ENCODE peak calls at places on chromosomes 16 and 17, in five cellular contexts. V is BJ, S is Caco-2, D is thoracic aorta, Q is fibroblast of mammary gland. I is an unnamed sample.

GRCh38 chr17:57085448-57086068 is 512 bp downstream of the AKAP1 start:
- DNase-seq in V (no peak), D (no peak), S (peak), Q (peak), I (peak)

GRCh38 chr17:2847601-2848255 is 51.5 kb downstream of the RAP1GAP2 start:
- DNase-seq in S (no peak), Q (no peak), D (no peak), V (no peak), I (no peak)

GRCh38 chr17:12688382-12688781 is 22.7 kb downstream of the MYOCD start:
- DNase-seq in Q (no peak), D (no peak), S (no peak), V (no peak), I (no peak)

GRCh38 chr17:3866269-3866668 is 20.2 kb upstream of the NCBP3 start:
- DNase-seq in D (no peak), V (no peak), Q (no peak), S (no peak), I (no peak)

GRCh38 chr17:58364270-58364942 is 12.4 kb upstream of the SUPT4H1 start:
- DNase-seq in D (no peak), Q (no peak), V (no peak), S (peak), I (no peak)

GRCh38 chr17:50959341-50959740 is 93.2 kb upstream of the TOB1 start:
- DNase-seq in D (no peak), Q (no peak), V (no peak), S (peak), I (no peak)

GRCh38 chr16:19555938-19556778 is 655 bp downstream of the VPS35L start:
- DNase-seq in S (no peak), Q (peak), V (no peak), D (no peak), I (peak)

GRCh38 chr17:56203430-56203829 is 50.2 kb downstream of the ANKFN1 start:
- DNase-seq in Q (peak), D (no peak), S (no peak), V (no peak), I (no peak)

GRCh38 chr16:72291121-72291520 is 119.2 kb upstream of the PMFBP1 start:
- DNase-seq in V (no peak), D (no peak), Q (peak), S (no peak), I (no peak)

GRCh38 chr17:43722921-43723665 is 35.5 kb downstream of the SOST start:
- DNase-seq in V (no peak), S (no peak), Q (no peak), D (no peak), I (no peak)

GRCh38 chr17:59365383-59365981 is 34.0 kb downstream of the YPEL2 start:
- DNase-seq in V (no peak), S (peak), Q (no peak), D (no peak), I (peak)

GRCh38 chr17:17419621-17420020 is 57.2 kb upstream of the MED9 start:
- DNase-seq in D (no peak), V (no peak), Q (no peak), S (no peak), I (no peak)

GRCh38 chr17:66353937-66354401 is 51.6 kb downstream of the PRKCA start:
- DNase-seq in D (no peak), S (no peak), Q (peak), V (peak), I (peak)

GRCh38 chr17:61480414-61480807 is 28.2 kb downstream of the TBX4 start:
- DNase-seq in D (no peak), V (no peak), S (peak), Q (no peak), I (no peak)

GRCh38 chr17:74785096-74785980 is 9.2 kb upstream of the NAT9 start:
- DNase-seq in S (no peak), Q (no peak), V (no peak), D (no peak), I (no peak)
- TF ChIP-seq CTCF in S (peak), Q (no peak), V (no peak), D (no peak), I (peak)

GRCh38 chr16:86874141-86874540 is 295.8 kb downstream of the FOXL1 start:
- DNase-seq in Q (peak), D (no peak), S (no peak), V (no peak), I (no peak)
- TF ChIP-seq CTCF in Q (peak), D (peak), S (peak), V (peak), I (peak)

DNA sequence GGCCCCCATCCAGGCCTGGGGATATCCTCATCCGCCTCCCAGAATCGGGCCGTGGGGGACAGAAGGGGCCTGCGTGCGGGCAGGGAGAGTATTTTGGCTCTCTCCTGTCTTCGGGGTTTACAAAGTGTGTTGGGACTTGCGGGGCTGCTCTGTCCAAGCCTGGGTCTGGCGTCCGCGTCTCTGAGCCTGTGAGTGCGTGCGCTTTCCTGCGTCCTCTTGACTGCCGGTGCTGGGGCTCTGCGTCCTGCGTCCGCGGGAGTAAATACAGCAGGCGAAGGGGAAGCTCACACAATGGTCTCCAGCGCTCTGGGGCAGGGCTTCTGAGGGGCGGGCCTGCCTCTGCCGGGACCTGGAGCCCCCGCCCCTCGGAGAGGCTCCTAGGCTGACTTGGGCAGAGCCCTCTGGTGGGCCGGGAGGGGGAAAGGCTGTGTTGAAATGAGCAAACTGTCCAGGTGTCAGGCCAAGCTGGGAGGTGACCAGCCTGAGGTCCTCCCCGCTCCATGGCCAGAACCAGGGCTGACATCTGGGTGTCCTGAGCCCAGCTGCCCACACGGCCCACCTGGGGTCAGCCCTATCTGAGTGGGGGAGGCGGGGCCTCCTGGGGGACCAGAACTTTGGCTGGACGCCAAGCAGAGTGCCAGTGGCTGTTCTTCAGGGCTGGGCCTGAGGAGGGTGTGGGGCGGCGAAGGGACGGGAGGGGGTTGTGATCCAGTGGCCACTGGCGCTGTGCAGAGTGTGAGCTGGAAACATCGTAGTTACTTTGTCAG is 233.6 kb downstream of the SEC14L1 start:
- DNase-seq in V (no peak), D (no peak), S (no peak), Q (peak), I (peak)
- TF ChIP-seq CTCF in V (peak), D (peak), S (peak), Q (peak), I (peak)

DNA sequence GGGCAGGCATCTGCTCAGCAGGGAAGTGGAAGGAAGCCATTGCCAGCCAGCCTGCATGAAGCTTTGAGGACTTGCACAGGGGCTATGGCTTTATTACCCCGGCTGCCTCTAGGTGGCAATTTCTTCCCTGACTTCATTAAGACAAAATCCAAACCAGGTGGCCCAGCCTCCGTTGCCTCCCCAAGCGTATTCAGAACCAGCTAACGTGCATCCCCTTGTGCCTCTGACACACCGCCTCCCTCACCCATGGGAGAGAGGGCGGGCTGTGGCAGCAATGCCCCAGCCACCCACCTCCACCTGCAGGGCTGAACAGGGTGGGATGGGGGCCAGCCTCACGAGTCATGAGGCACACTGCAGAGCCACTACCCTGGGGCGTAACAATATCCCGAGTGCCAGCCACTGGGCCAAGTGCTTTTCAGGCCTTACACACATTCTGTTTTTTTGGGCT is 6.8 kb downstream of the KIFC3 start:
- DNase-seq in V (no peak), D (no peak), Q (peak), S (peak), I (peak)
- TF ChIP-seq CTCF in V (peak), D (no peak), Q (peak), S (peak), I (peak)

DNA sequence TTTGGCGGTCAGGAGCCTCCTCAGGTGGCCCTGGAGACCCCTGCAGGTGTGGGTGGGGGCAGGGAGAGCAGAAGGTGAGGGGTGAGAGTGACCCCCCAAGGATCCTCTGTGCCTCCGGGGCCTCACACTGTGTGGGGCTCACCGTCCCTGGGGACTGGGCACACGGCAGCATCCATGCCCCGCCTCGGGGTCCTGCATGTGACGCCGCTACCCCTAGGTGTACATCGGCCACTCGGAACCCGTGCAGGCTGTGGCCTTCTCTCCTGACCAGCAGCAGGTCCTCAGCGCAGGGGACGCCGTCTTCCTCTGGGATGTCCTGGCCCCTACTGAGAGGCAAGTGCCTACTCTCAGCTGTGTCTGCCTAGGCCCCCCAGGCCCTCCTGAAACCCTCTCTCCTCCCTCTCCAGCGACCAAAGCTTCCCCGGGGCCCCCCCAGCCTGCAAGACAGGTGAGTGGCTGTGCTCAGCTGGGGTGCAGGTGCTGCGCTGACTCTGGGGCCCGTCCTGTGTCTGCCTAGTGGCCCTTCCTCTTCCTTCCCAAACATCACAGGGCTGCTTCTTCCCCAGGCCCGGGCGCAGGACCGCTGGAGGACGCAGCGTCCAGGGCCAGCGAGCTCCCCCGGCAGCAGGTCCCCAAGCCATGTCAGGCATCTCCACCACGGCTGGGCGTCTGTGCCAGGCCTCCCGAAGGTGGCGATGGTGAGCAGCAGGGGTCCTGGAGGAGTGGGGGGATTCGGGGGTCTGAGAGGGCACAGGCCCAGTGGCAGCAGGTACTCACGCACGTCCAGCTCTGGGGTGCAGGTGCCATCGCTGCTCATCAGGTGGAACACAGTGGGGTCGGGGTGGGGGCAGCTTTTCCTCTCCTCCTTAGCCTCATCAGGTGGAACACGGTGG is 9.0 kb upstream of the RHOT2 start:
- DNase-seq in S (no peak), V (no peak), D (no peak), Q (no peak), I (no peak)
- TF ChIP-seq CTCF in S (no peak), V (no peak), D (no peak), Q (peak), I (no peak)

DNA sequence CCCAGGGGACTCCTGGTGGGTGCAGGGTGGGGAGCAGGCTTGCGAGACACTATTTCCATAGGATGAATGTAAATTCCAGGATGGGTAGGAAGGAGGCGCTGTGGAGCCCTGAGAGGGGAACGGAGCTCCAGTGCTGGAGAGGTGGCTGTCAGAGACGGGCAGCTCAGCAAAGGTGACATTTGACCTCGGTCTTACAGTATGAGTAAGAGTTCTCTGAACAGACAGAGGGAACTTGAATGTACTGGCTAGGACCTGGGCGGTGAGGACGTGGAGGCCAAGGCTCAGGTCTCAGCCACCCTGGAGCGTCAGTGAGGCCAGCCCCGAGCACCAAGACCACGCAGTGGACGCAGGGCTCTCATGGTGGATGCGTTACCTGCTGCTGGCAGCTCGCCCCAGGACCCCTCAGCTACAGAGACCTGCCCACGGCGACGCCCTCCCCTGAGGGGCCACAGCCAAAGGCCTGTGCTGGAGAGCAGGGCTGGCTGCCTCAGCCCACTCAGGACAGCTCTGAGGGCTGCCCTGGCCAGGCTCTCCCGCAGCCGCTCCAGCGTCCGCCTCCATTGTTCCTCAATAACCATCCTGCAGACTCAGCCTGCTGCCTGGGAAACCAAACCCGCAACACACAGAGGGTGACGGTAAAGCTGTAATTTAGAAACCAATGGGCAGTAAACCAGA is 65.9 kb upstream of the TNRC6C start:
- DNase-seq in Q (no peak), S (peak), D (no peak), V (no peak), I (no peak)
- TF ChIP-seq CTCF in Q (peak), S (peak), D (no peak), V (peak), I (peak)

DNA sequence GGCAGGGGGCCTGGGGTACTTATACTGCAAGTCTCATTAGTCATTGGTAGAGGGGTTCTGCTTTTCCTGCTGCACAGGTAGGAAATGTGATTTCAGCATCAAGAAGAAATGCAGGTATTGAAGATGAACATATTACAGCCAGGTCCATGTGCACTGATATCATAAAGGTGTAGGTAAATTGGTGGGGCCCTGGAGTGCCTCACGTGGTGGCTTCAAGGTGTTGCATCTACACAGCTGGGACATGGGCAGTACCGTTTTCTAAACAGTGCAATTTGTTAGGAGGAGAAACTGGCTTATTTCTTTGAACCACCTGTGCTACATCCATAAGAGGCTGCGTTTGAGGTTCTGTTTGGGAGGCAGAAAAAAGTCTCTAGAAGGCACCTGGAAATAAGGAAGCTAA is 618.1 kb upstream of the RBFOX1 start:
- DNase-seq in D (no peak), V (no peak), Q (no peak), S (no peak), I (no peak)
- TF ChIP-seq CTCF in D (no peak), V (no peak), Q (no peak), S (no peak), I (no peak)

DNA sequence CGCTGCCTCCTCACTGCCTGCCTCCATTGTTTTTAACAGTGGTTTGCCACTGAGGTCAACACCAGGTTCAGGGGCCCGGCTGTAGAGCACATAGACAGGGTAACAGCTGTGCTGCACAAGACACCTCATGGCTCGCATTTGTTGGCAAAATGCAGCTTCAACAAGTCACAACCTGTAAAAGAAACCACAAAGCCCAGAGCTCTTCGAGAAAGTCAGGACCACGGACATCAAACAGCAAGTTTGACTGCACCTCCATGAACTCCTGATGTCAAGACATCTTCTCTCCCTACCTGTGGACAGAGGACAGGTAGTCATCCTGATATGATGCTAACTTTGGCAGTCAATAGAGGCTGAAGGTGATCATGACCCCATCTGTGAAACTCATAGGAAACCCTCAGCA is 142.4 kb upstream of the SOX9 start:
- DNase-seq in V (no peak), D (no peak), Q (no peak), S (no peak), I (no peak)
- TF ChIP-seq CTCF in V (no peak), D (no peak), Q (no peak), S (no peak), I (no peak)

GRCh38 chr17:82655038-82655479 is 6.8 kb upstream of the WDR45B start:
- DNase-seq in V (no peak), Q (no peak), S (no peak), D (no peak), I (peak)
- TF ChIP-seq CTCF in V (no peak), Q (no peak), S (no peak), D (no peak), I (no peak)

DNA sequence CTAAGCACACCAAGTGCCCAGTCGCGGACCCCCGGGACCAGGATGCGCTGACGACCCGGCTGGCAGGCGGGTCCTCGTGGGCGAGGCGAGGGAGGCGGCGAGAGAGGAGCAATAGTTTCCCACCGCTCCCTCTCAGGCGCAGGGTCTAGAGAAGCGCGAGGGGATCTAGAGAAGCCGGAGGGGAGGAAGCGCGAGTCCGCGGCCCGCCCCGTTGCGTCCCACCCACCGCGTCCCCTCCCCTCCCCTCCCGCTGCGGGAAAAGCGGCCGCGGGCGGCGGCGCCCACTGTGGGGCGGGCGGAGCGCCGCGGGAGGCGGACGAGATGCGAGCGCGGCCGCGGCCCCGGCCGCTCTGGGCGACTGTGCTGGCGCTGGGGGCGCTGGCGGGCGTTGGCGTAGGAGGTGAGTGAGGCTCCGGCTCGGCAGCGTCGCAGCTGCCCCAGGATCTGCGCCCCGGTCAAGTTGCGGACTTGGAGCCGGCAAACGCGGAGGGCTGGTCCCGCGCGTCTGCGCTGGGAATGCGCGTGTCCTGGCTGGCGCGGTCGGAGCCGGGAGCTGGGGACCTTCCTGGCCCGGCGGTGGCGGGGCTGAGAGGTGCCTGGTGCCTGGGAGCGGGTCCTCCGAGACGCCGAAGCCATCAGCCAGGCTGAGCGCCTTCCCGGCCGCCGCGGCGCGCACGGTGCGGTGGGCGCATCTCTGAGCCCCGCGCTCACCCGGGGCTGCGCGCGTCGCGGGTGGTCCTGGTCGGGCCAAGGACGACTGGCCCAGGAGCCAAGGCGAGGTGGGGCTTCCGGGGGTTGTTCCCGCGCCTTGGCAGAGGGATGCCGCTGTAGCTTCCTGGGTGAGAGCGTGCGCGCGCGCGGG is at the start of gene ITGB3:
- DNase-seq in Q (peak), V (no peak), D (no peak), S (peak), I (peak)
- TF ChIP-seq CTCF in Q (peak), V (peak), D (peak), S (peak), I (peak)

I was measured in fibroblast of villous mesenchyme.